ENCODE peak calls at places on chromosomes 13 and 19, in seven cellular contexts. U, Z, H, I, X, W and D are unnamed samples.
A peak's percentile ranks its signal among the peaks of the same experiment; 100 is the strongest.

GRCh38 chr13:81140675-81141074 is 799.7 kb upstream of the SPRY2 start:
- DNase-seq in U (no peak), X (no peak), H (no peak), W (no peak), I (no peak), Z (no peak), D (no peak)

GRCh38 chr19:31263317-31263716 is 85.9 kb downstream of the TSHZ3 start:
- DNase-seq in W (no peak), U (no peak), I (no peak), H (peak; percentile 17), X (no peak), Z (no peak), D (no peak)

GRCh38 chr13:69857188-69857821 is 250.3 kb upstream of the ATXN8OS start:
- DNase-seq in X (peak; percentile 56), I (peak; percentile 12), H (no peak), U (no peak), Z (peak; percentile 60), W (peak; percentile 28), D (peak; percentile 53)

GRCh38 chr19:32041681-32042292 is 303.6 kb upstream of the ZNF507 start:
- DNase-seq in I (peak; percentile 41), H (no peak), Z (peak; percentile 49), U (peak; percentile 35), X (peak; percentile 29), W (peak; percentile 18), D (peak; percentile 4)

GRCh38 chr13:55244991-55245644 is 1895.6 kb upstream of the PRR20A start:
- DNase-seq in H (no peak), I (no peak), X (no peak), Z (no peak), W (no peak), U (no peak), D (no peak)

GRCh38 chr19:38729653-38730469 is 14.4 kb downstream of the CAPN12 start:
- DNase-seq in W (no peak), Z (peak; percentile 59), H (no peak), I (peak; percentile 44), U (peak; percentile 72), X (peak; percentile 51), D (peak; percentile 79)

GRCh38 chr13:31008400-31009115 is 76.1 kb downstream of the TEX26 start:
- DNase-seq in I (no peak), H (no peak), U (no peak), X (peak; percentile 42), W (no peak), Z (peak; percentile 73), D (no peak)

GRCh38 chr13:33016414-33017409 is at the start of gene KL:
- DNase-seq in X (no peak), H (peak; percentile 29), Z (no peak), I (no peak), U (peak; percentile 45), W (no peak), D (peak; percentile 10)

GRCh38 chr19:40982594-40983101 is 8.4 kb upstream of the CYP2B6 start:
- DNase-seq in W (no peak), X (no peak), H (no peak), U (no peak), Z (peak; percentile 11), I (peak; percentile 41), D (no peak)

GRCh38 chr13:47945738-47946137 is 55.3 kb downstream of the SUCLA2 start:
- DNase-seq in H (no peak), X (peak; percentile 35), W (no peak), U (no peak), I (peak; percentile 49), Z (peak; percentile 92), D (peak; percentile 59)

GRCh38 chr13:110127986-110128511 is 178.9 kb downstream of the COL4A1 start:
- DNase-seq in W (no peak), U (no peak), X (peak; percentile 61), Z (peak; percentile 64), H (no peak), I (peak; percentile 64), D (peak; percentile 45)

GRCh38 chr13:69324109-69324886 is 783.3 kb upstream of the ATXN8OS start:
- DNase-seq in I (no peak), X (peak; percentile 35), Z (peak; percentile 28), U (no peak), W (no peak), H (no peak), D (peak; percentile 0)

GRCh38 chr19:31253816-31254551 is 95.3 kb downstream of the TSHZ3 start:
- DNase-seq in X (peak; percentile 45), H (no peak), W (peak; percentile 60), U (no peak), Z (peak; percentile 48), I (peak; percentile 51), D (peak; percentile 10)

GRCh38 chr13:112014857-112015256 is 52.1 kb upstream of the SOX1 start:
- DNase-seq in Z (no peak), H (no peak), I (peak; percentile 0), X (no peak), U (no peak), W (no peak), D (no peak)

GRCh38 chr13:73421310-73421912 is 362.6 kb downstream of the KLF5 start:
- DNase-seq in U (no peak), X (peak; percentile 88), I (peak; percentile 50), H (no peak), W (peak; percentile 57), Z (peak; percentile 22), D (no peak)

GRCh38 chr13:48801255-48801654 is 147.5 kb downstream of the CYSLTR2 start:
- DNase-seq in X (peak; percentile 49), I (peak; percentile 45), W (no peak), Z (no peak), H (no peak), U (no peak), D (peak; percentile 41)

GRCh38 chr19:10007811-10008211 is 2.5 kb downstream of the COL5A3 start:
- DNase-seq in U (peak; percentile 67), H (peak; percentile 44), W (peak; percentile 41), X (peak; percentile 50), I (peak; percentile 54), Z (peak; percentile 50), D (peak; percentile 47)

GRCh38 chr13:49774376-49775005 is 18.0 kb downstream of the KPNA3 start:
- DNase-seq in I (no peak), W (no peak), U (no peak), H (no peak), Z (no peak), X (no peak), D (no peak)

GRCh38 chr19:38650180-38650775 is 2.8 kb downstream of the ACTN4 start:
- DNase-seq in X (no peak), H (no peak), Z (no peak), W (no peak), I (no peak), U (no peak), D (peak; percentile 40)

GRCh38 chr13:28981530-28981929 is 161.4 kb downstream of the MTUS2 start:
- DNase-seq in X (no peak), U (peak; percentile 44), Z (no peak), I (no peak), W (no peak), H (no peak), D (no peak)

GRCh38 chr19:12636631-12637030 is 25.9 kb downstream of the ZNF791 start:
- DNase-seq in W (no peak), Z (no peak), X (no peak), I (no peak), U (no peak), H (no peak), D (no peak)

GRCh38 chr19:12641456-12641855 is 25.1 kb downstream of the MAN2B1 start:
- DNase-seq in I (no peak), U (no peak), Z (no peak), H (no peak), X (no peak), W (no peak), D (no peak)

GRCh38 chr19:12642506-12642905 is 24.0 kb downstream of the MAN2B1 start:
- DNase-seq in X (no peak), Z (no peak), W (no peak), U (no peak), H (no peak), I (no peak), D (no peak)

GRCh38 chr19:12638611-12639182 is 27.8 kb downstream of the MAN2B1 start:
- DNase-seq in H (no peak), X (no peak), U (no peak), I (no peak), W (no peak), Z (no peak), D (no peak)

DNA sequence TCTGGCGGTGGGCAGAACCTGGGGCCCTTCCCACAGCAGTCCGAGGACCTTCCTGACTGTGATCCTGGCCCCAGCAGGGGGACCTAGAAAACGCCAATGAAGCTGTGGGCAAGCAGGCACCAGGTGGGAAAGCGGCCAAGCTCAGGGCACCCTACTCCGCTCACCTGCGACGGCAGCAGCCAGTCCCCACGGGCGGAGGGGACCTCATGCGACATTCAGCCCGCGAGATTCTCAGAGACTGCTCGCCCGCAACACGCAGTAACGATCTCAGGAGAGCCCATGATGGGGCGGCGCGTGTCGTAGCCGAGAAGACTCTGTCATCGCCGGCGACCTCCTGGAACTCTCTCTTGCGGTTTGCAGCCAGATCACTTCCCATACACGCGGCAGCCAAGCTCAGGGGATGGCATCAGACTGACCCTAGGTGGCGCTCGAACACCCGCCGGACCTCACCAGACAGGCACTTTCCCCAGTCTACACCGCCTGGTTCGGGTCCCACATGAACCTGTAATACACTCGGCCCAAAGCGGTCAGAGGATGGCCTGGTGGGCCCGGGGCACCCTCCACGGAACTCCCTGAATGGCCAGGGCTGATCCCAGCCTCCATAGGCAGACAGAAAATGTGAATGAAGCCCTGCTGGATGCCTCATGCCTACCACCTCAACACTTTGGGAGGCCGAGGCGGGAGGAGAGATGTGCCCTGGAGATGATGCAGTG is 26.5 kb downstream of the MAN2B1 start:
- DNase-seq in W (peak; percentile 16), Z (peak; percentile 82), X (peak; percentile 71), U (peak; percentile 79), H (peak; percentile 80), I (peak; percentile 69), D (peak; percentile 84)
- H3K4me3 ChIP-seq in W (no peak overlapping the region), Z (peak overlapping the region; percentile 27), X (no peak overlapping the region), U (peak overlapping the region; percentile 32), H (peak overlapping the region; percentile 27), I (peak overlapping the region; percentile 35), D (peak overlapping the region; percentile 41)

DNA sequence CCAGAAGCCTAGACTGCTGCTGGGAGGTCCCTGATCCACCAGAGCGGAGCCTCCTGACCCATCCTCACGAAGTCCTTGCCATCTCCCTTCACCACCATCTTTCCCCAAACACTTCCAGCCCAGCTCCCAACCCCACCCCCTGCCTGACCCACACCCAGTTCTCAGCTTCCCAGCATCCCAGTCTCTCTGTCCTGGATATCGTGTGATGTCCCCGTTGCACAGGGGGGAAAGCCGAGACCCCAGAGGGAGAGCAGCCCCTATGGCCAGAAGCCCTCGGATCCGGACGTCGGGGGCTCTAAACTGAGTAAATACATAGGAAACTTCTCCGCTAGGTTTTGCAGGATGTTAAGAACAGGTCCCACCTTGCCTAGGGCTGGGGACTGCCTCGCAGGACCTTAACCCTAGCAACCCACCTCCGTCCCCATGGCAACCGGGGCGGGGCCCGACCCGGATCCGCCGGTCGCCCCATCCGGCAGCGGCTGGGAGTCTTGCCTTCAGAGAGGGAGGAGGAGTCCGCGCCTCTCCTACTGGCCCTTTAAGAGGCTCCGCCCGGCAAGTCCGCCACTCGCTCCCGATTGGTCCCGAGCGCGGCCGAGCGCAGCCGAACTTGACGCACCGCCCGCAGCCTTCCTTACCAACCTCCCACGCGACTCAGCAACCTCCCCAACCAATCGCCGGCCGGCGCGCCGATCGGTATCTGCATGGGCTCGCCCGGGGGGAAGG is 451 bp upstream of the HMG20B start:
- DNase-seq in Z (peak; percentile 100), W (peak; percentile 99), U (peak; percentile 100), H (peak; percentile 100), X (peak; percentile 100), I (peak; percentile 99), D (peak; percentile 100)
- H3K4me3 ChIP-seq in Z (peak overlapping the region; percentile 59), W (peak overlapping the region; percentile 44), U (peak overlapping the region; percentile 83), H (peak overlapping the region; percentile 90), X (peak overlapping the region; percentile 62), I (peak overlapping the region; percentile 76), D (peak overlapping the region; percentile 95)

GRCh38 chr13:113034451-113035208 is 65.6 kb downstream of the MCF2L start:
- DNase-seq in H (peak; percentile 47), Z (peak; percentile 70), U (no peak), I (peak; percentile 76), X (peak; percentile 47), W (peak; percentile 16), D (peak; percentile 91)
- H3K4me3 ChIP-seq in H (no peak overlapping the region), Z (no peak overlapping the region), U (peak overlapping the region; percentile 34), I (no peak overlapping the region), X (no peak overlapping the region), W (no peak overlapping the region), D (peak overlapping the region; percentile 64)

GRCh38 chr13:45932172-45932571 is 80.6 kb upstream of the SIAH3 start:
- DNase-seq in I (no peak), X (no peak), H (no peak), Z (no peak), W (no peak), U (no peak), D (no peak)
- H3K4me3 ChIP-seq in I (no peak overlapping the region), X (no peak overlapping the region), H (no peak overlapping the region), Z (no peak overlapping the region), W (no peak overlapping the region), U (no peak overlapping the region), D (peak overlapping the region; percentile 34)